ENCODE peak calls at places on chromosomes 3 and 15, in seven cellular contexts. G is kidney epithelial cell; M is brain microvascular endothelial cell; K is stimulated activated effector memory CD8-positive, alpha-beta T cell treated with anti-CD3 and anti-CD28 coated beads, Interleukin-12 subunit alpha, Interleukin-12 subunit beta, amount 100 ng/mL, for 72 hours; L is activated CD4-positive, alpha-beta T cell treated with anti-CD3 and anti-CD28 coated beads, Interleukin-2, amount 10 ng/mL, durations not matched to agents 7 days and 5 days; H is NCI-H2029 treated with DMSO at 0.1 percent for 48 hours; A is stimulated activated naive CD4-positive, alpha-beta T cell. B is an unnamed sample.

GRCh38 chr15:36612063-36612788 is 32.8 kb downstream of the CDIN1 start:
- DNase-seq in L (no peak), G (no peak), M (peak; percentile 95), H (no peak), K (no peak), A (no peak), B (peak; percentile 83)

GRCh38 chr3:185149591-185149990 is 3.3 kb downstream of the C3orf70 start:
- DNase-seq in G (no peak), M (no peak), L (no peak), H (no peak), A (no peak), K (no peak), B (no peak)

GRCh38 chr15:52678468-52679231 is 538 bp downstream of the ATOSA start:
- DNase-seq in L (peak; percentile 77), G (no peak), H (no peak), M (peak; percentile 44), A (peak; percentile 50), K (peak; percentile 80), B (peak; percentile 64)

GRCh38 chr3:50162034-50162883 is 7.1 kb downstream of the SEMA3F start:
- DNase-seq in M (no peak), L (no peak), H (no peak), K (no peak), G (no peak), A (no peak), B (no peak)

GRCh38 chr15:39854161-39854560 is 65.9 kb downstream of the GPR176 start:
- DNase-seq in H (no peak), G (no peak), L (no peak), M (no peak), A (no peak), K (no peak), B (peak; percentile 69)

GRCh38 chr3:193134895-193135294 is 106.1 kb upstream of the PLAAT1 start:
- DNase-seq in G (peak; percentile 45), M (peak; percentile 78), K (no peak), H (no peak), A (no peak), L (no peak), B (peak; percentile 4)

GRCh38 chr15:79218588-79219200 is 63.8 kb upstream of the ANKRD34C start:
- DNase-seq in K (no peak), A (no peak), H (no peak), M (peak; percentile 23), G (no peak), L (no peak), B (no peak)

GRCh38 chr15:88256261-88257230 is at the start of gene NTRK3:
- DNase-seq in H (no peak), M (no peak), A (no peak), K (no peak), G (no peak), L (peak; percentile 12), B (peak; percentile 35)

GRCh38 chr3:180325533-180325932 is 276.4 kb upstream of the TTC14 start:
- DNase-seq in K (no peak), G (no peak), M (no peak), H (no peak), L (no peak), A (no peak), B (no peak)

GRCh38 chr3:189304465-189305341 is 132.9 kb downstream of the TPRG1 start:
- DNase-seq in M (no peak), L (no peak), H (peak; percentile 90), A (no peak), K (no peak), G (no peak), B (peak; percentile 54)

GRCh38 chr3:156795890-156796451 is 30.2 kb upstream of the LEKR1 start:
- DNase-seq in H (no peak), G (no peak), A (no peak), M (no peak), K (no peak), L (no peak), B (peak; percentile 37)

GRCh38 chr15:25251700-25252390 is 187.0 kb downstream of the UBE3A start:
- DNase-seq in G (no peak), H (no peak), K (no peak), A (no peak), L (no peak), M (no peak), B (no peak)

GRCh38 chr15:53378096-53378620 is 381.3 kb downstream of the WDR72 start:
- DNase-seq in A (no peak), K (no peak), H (no peak), G (no peak), M (no peak), L (no peak), B (no peak)

GRCh38 chr3:82676356-82677026 is 915.0 kb upstream of the GBE1 start:
- DNase-seq in L (no peak), M (no peak), H (no peak), K (no peak), G (no peak), A (no peak), B (no peak)

GRCh38 chr3:105377716-105378115 is 11.0 kb downstream of the ALCAM start:
- DNase-seq in M (no peak), H (no peak), K (no peak), G (no peak), A (no peak), L (no peak), B (no peak)

GRCh38 chr15:72740202-72740601 is 43.4 kb downstream of the ADPGK start:
- DNase-seq in A (no peak), H (no peak), M (no peak), L (no peak), K (no peak), G (no peak), B (no peak)

GRCh38 chr3:111073186-111073585 is 1.6 kb downstream of the NECTIN3 start:
- DNase-seq in L (no peak), A (no peak), K (no peak), H (no peak), G (no peak), M (peak; percentile 20), B (peak; percentile 61)

GRCh38 chr15:29322407-29322806 is 52.8 kb upstream of the NSMCE3 start:
- DNase-seq in M (peak; percentile 48), L (no peak), A (no peak), K (no peak), H (peak; percentile 15), G (no peak), B (no peak)

GRCh38 chr3:44865272-44866005 is 3.7 kb downstream of the TMEM42 start:
- DNase-seq in G (no peak), M (no peak), L (peak; percentile 34), H (peak; percentile 88), A (no peak), K (no peak), B (no peak)